ENCODE peak calls at places on chromosomes 11 and 22, in eight cellular contexts. C, Y, B, I, O, R, M and T are unnamed samples.
A peak's percentile ranks its signal among the peaks of the same experiment; 100 is the strongest.

GRCh38 chr11:86735462-86736302 is 63.3 kb upstream of the ME3 start:
- DNase-seq in Y (no peak), M (no peak), B (no peak), C (no peak), I (no peak), R (peak; percentile 63), O (no peak), T (no peak)

GRCh38 chr11:111735262-111736116 is 30.7 kb downstream of the PPP2R1B start:
- DNase-seq in O (peak; percentile 93), B (peak; percentile 92), R (peak; percentile 99), C (no peak), M (peak; percentile 62), I (peak; percentile 56), Y (peak; percentile 93), T (peak; percentile 91)

GRCh38 chr11:109422755-109423113 is 744 bp downstream of the C11orf87 start:
- DNase-seq in Y (no peak), B (no peak), O (no peak), M (no peak), C (no peak), I (no peak), R (peak; percentile 14), T (no peak)

GRCh38 chr11:87299041-87299481 is 261.3 kb downstream of the TMEM135 start:
- DNase-seq in R (no peak), O (no peak), C (no peak), I (no peak), B (no peak), Y (no peak), M (no peak), T (no peak)

GRCh38 chr11:74902342-74902741 is 46.5 kb downstream of the XRRA1 start:
- DNase-seq in Y (no peak), O (no peak), I (no peak), R (no peak), B (no peak), C (no peak), M (no peak), T (no peak)

GRCh38 chr11:41246399-41246745 is 213.1 kb downstream of the LRRC4C start:
- DNase-seq in M (no peak), R (no peak), I (no peak), C (no peak), O (no peak), Y (no peak), B (no peak), T (no peak)

GRCh38 chr22:37491559-37492427 is 5.6 kb upstream of the MFNG start:
- DNase-seq in B (no peak), R (no peak), C (no peak), M (no peak), Y (no peak), O (no peak), I (no peak), T (no peak)

GRCh38 chr11:63829823-63830489 is 9.0 kb upstream of the MARK2 start:
- DNase-seq in B (no peak), Y (no peak), R (peak; percentile 49), I (no peak), C (no peak), O (no peak), M (no peak), T (no peak)

GRCh38 chr22:37282385-37282677 is at the start of gene CYTH4:
- DNase-seq in Y (peak; percentile 77), C (peak; percentile 83), B (no peak), I (no peak), O (no peak), R (no peak), M (no peak), T (peak; percentile 72)

GRCh38 chr22:28019360-28019759 is 100.3 kb upstream of the PITPNB start:
- DNase-seq in O (no peak), B (no peak), R (no peak), Y (peak; percentile 62), C (no peak), I (no peak), M (no peak), T (peak; percentile 76)

GRCh38 chr22:49010901-49011300 is 816.8 kb downstream of the BRD1 start:
- DNase-seq in M (no peak), I (no peak), R (no peak), C (no peak), Y (peak; percentile 53), B (no peak), O (no peak), T (no peak)

GRCh38 chr11:130217632-130218031 is 58.0 kb downstream of the ST14 start:
- DNase-seq in M (no peak), Y (no peak), O (no peak), R (no peak), I (no peak), C (no peak), B (no peak), T (no peak)